ENCODE peak calls at places on chromosomes 4 and X, in nine cellular contexts. G is astrocyte of the cerebellum, R is HAP-1, M is MM.1S, B is heart right ventricle, F is upper lobe of left lung, S is endothelial cell of umbilical vein, V is cardiac fibroblast, Y is uterus. D is an unnamed sample.

GRCh38 chr4:155954118-155954503 is 445 bp upstream of the CTSO start:
- DNase-seq in M (peak; percentile 25), R (no peak), G (no peak), B (no peak), Y (peak; percentile 17), S (no peak), F (no peak), V (no peak), D (no peak)

GRCh38 chr4:43843501-43843900 is 605.1 kb downstream of the KCTD8 start:
- DNase-seq in S (no peak), R (peak; percentile 35), V (peak; percentile 0), Y (no peak), B (no peak), G (peak; percentile 36), M (no peak), F (no peak), D (peak; percentile 14)

GRCh38 chrX:34903316-34903715 is 39.3 kb upstream of the FAM47B start:
- DNase-seq in V (peak; percentile 40), S (no peak), M (no peak), G (no peak), F (no peak), R (no peak), Y (no peak), B (no peak), D (no peak)

GRCh38 chr4:125244848-125245450 is 69.8 kb upstream of the FAT4 start:
- DNase-seq in V (peak; percentile 72), G (peak; percentile 23), S (peak; percentile 59), F (no peak), R (peak; percentile 41), B (no peak), Y (no peak), M (peak; percentile 28), D (peak; percentile 69)

GRCh38 chr4:25108556-25108955 is 51.7 kb downstream of the SEPSECS start:
- DNase-seq in S (no peak), Y (no peak), V (no peak), B (no peak), F (peak; percentile 20), R (no peak), M (no peak), G (no peak), D (no peak)

GRCh38 chrX:136386173-136386572 is 85.4 kb downstream of the ADGRG4 start:
- DNase-seq in F (no peak), B (no peak), G (no peak), Y (no peak), S (no peak), M (no peak), R (no peak), V (no peak), D (no peak)

GRCh38 chr4:152359208-152360044 is 176.5 kb downstream of the FBXW7 start:
- DNase-seq in B (no peak), Y (no peak), V (peak; percentile 6), F (no peak), S (no peak), M (no peak), G (no peak), R (no peak), D (no peak)

GRCh38 chrX:68945603-68946228 is 116.9 kb downstream of the EFNB1 start:
- DNase-seq in V (peak; percentile 71), B (no peak), S (peak; percentile 54), G (no peak), F (no peak), R (no peak), M (no peak), Y (no peak), D (peak; percentile 86)

GRCh38 chr4:179750374-179750773 is 2308.1 kb upstream of the AGA start:
- DNase-seq in S (no peak), M (no peak), R (peak; percentile 44), V (no peak), B (no peak), Y (no peak), F (no peak), G (no peak), D (no peak)

GRCh38 chr4:38672247-38673071 is 8.5 kb downstream of the KLF3 start:
- DNase-seq in S (no peak), R (no peak), G (no peak), B (no peak), F (peak; percentile 38), V (no peak), Y (no peak), M (no peak), D (no peak)

GRCh38 chr4:138118270-138118669 is 123.9 kb downstream of the SLC7A11 start:
- DNase-seq in M (no peak), V (no peak), G (no peak), S (no peak), Y (no peak), B (no peak), F (no peak), R (no peak), D (no peak)

GRCh38 chr4:142558851-142559250 is 287.2 kb downstream of the INPP4B start:
- DNase-seq in R (no peak), Y (no peak), S (no peak), G (no peak), F (no peak), V (peak; percentile 30), M (no peak), B (no peak), D (peak; percentile 42)
- H3K4me3 ChIP-seq in R (no peak overlapping the region), Y (no peak overlapping the region), S (no peak overlapping the region), G (no peak overlapping the region), F (no peak overlapping the region), V (no peak overlapping the region), M (no peak overlapping the region), B (no peak overlapping the region), D (no peak overlapping the region)

GRCh38 chrX:134715930-134716619 is 57.8 kb upstream of the PLAC1 start:
- DNase-seq in M (no peak), F (no peak), V (no peak), R (no peak), Y (no peak), B (no peak), G (no peak), S (peak; percentile 75), D (no peak)

GRCh38 chrX:134716620-134717012 is 58.3 kb upstream of the PLAC1 start:
- DNase-seq in V (no peak), F (no peak), M (no peak), R (no peak), G (no peak), S (no peak), B (no peak), Y (no peak), D (no peak)

GRCh38 chrX:134721766-134722532 is 63.7 kb upstream of the PLAC1 start:
- DNase-seq in R (no peak), V (peak; percentile 54), F (no peak), S (peak; percentile 55), G (no peak), B (no peak), Y (no peak), M (no peak), D (peak; percentile 48)

GRCh38 chrX:134717698-134718328 is 59.5 kb upstream of the PLAC1 start:
- DNase-seq in V (peak; percentile 54), S (no peak), M (no peak), R (no peak), G (no peak), Y (no peak), F (no peak), B (no peak), D (peak; percentile 48)

GRCh38 chrX:134718329-134719317 is 60.4 kb upstream of the PLAC1 start:
- DNase-seq in R (peak; percentile 56), F (no peak), M (peak; percentile 72), B (peak; percentile 14), G (peak; percentile 63), V (peak; percentile 91), S (peak; percentile 94), Y (peak; percentile 27), D (peak; percentile 94)
- H3K4me3 ChIP-seq in R (no peak overlapping the region), F (no peak overlapping the region), M (no peak overlapping the region), B (no peak overlapping the region), G (no peak overlapping the region), V (no peak overlapping the region), S (no peak overlapping the region), Y (no peak overlapping the region), D (no peak overlapping the region)

GRCh38 chr4:83204731-83205130 is 79.9 kb downstream of the COQ2 start:
- DNase-seq in Y (no peak), B (no peak), R (no peak), V (no peak), F (no peak), S (no peak), G (no peak), M (no peak), D (no peak)
- H3K4me3 ChIP-seq in Y (no peak overlapping the region), B (no peak overlapping the region), R (no peak overlapping the region), V (no peak overlapping the region), F (no peak overlapping the region), S (no peak overlapping the region), G (no peak overlapping the region), M (no peak overlapping the region), D (no peak overlapping the region)

DNA sequence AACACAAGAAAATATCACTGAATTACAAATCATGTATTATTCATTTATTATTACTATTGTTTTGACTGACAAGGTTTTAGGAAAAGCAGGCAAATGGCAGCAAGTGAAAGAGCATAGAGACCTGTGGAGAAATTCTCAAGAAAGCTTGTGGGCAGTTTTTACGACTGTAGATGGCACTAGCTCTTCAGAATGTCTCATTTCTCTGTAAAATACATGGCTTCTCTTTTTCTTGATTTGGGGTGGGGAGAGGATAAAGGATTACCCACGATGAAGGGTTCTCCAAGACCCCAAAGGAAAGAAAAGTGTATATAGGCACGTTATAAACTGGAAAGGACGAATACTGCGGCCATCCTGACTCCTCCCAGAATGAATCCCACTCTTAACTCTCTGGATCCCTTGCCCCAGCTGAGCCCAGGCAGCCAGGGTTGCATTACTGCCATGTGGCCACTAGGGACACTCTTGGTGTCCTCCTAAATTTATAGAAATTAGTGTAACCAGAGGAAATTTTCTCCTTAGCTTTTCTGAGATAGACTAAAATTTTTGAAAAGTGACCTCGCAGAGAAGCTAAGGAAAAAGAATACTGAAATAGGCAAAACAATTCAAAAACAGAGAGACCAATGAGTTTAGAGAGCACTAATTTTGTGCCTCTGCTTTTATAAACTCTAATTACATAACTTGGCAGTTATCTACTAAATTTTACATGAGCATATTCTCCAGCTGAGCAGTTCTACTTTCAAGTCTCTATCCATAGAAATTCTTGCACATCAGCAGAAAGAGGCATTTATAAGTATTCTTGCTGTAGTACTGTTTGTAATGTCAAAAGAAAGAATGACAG is 37.7 kb upstream of the PCDH19 start:
- DNase-seq in G (peak; percentile 8), F (no peak), R (peak; percentile 70), B (peak; percentile 15), V (peak; percentile 26), M (peak; percentile 39), S (peak; percentile 59), Y (peak; percentile 34), D (peak; percentile 36)
- H3K4me3 ChIP-seq in G (no peak overlapping the region), F (no peak overlapping the region), R (peak overlapping the region; percentile 20), B (no peak overlapping the region), V (no peak overlapping the region), M (no peak overlapping the region), S (no peak overlapping the region), Y (no peak overlapping the region), D (no peak overlapping the region)

DNA sequence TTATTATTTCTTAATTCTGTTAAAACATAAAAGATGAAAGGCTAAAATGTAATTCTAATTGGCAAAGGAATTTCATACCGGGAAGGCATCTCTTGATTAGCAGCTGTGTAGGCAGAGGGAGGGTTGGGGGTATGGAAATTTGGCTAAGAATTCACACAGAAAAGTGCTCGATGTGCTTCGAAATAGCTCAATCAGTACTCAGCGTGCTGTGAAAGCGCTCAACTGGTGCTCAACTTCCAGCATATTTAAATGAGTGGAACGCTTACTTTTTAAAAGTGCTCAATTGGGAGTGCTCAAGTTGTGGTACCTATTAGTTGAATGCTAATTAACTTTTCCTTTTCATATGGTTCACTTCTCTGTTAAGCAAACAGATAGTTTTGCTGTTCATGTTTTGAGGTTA is 695.9 kb upstream of the ATOH1 start:
- DNase-seq in F (no peak), V (no peak), R (no peak), M (no peak), S (no peak), G (no peak), B (no peak), Y (no peak), D (no peak)
- H3K4me3 ChIP-seq in F (no peak overlapping the region), V (no peak overlapping the region), R (no peak overlapping the region), M (no peak overlapping the region), S (no peak overlapping the region), G (no peak overlapping the region), B (no peak overlapping the region), Y (no peak overlapping the region), D (no peak overlapping the region)